ENCODE peak calls at places on chromosome 5, in seven cellular contexts. F is choroid plexus epithelial cell, G is HCT116, M is BE2C, P is tibial artery, O is brain microvascular endothelial cell, D is left ventricle myocardium inferior. Y is an unnamed sample.

GRCh38 chr5:142597546-142598337 is 88.1 kb downstream of the FGF1 start:
- DNase-seq in F (peak), D (no peak), G (peak), P (no peak), M (peak), O (peak), Y (peak)

GRCh38 chr5:180238631-180239030 is 29.6 kb upstream of the RASGEF1C start:
- DNase-seq in P (no peak), F (no peak), O (no peak), G (no peak), M (no peak), D (no peak), Y (no peak)

GRCh38 chr5:157624144-157624543 is 28.1 kb downstream of the SOX30 start:
- DNase-seq in M (no peak), O (no peak), F (no peak), G (no peak), P (no peak), D (no peak), Y (no peak)

GRCh38 chr5:125337222-125337768 is 590.9 kb upstream of the ZNF608 start:
- DNase-seq in O (no peak), D (no peak), M (no peak), P (no peak), F (no peak), G (no peak), Y (no peak)

GRCh38 chr5:38479315-38479904 is 77.0 kb downstream of the LIFR start:
- DNase-seq in F (no peak), M (no peak), P (no peak), O (no peak), G (no peak), D (no peak), Y (no peak)

GRCh38 chr5:109102291-109102690 is 307.5 kb downstream of the PJA2 start:
- DNase-seq in O (no peak), F (no peak), D (no peak), P (no peak), M (no peak), G (no peak), Y (peak)

GRCh38 chr5:72815580-72816296 is 723 bp upstream of the TNPO1 start:
- DNase-seq in F (no peak), O (no peak), G (no peak), P (no peak), D (no peak), M (no peak), Y (no peak)

GRCh38 chr5:133362438-133362837 is 249.9 kb downstream of the FSTL4 start:
- DNase-seq in M (no peak), G (no peak), P (no peak), F (no peak), O (no peak), D (no peak), Y (no peak)

GRCh38 chr5:16519435-16519834 is 53.8 kb upstream of the ZNF622 start:
- DNase-seq in F (no peak), D (no peak), P (no peak), O (no peak), G (no peak), M (no peak), Y (no peak)

GRCh38 chr5:173917788-173918786 is 29.9 kb downstream of the CPEB4 start:
- DNase-seq in G (peak), D (no peak), P (peak), M (peak), F (peak), O (peak), Y (peak)

GRCh38 chr5:93583525-93583798 is 440 bp downstream of the NR2F1 start:
- DNase-seq in O (no peak), M (no peak), F (peak), P (no peak), G (no peak), D (no peak), Y (no peak)

GRCh38 chr5:171969288-171969880 is 37.1 kb downstream of the FBXW11 start:
- DNase-seq in M (no peak), P (no peak), G (no peak), D (no peak), F (no peak), O (no peak), Y (peak)

GRCh38 chr5:41870621-41871048 is 410 bp upstream of the OXCT1 start:
- DNase-seq in O (no peak), P (no peak), M (no peak), F (no peak), D (no peak), G (no peak), Y (no peak)

GRCh38 chr5:86671536-86671935 is 53.8 kb downstream of the COX7C start:
- DNase-seq in D (no peak), P (no peak), O (no peak), M (no peak), F (no peak), G (no peak), Y (no peak)

GRCh38 chr5:81856948-81857928 is 106.3 kb upstream of the SSBP2 start:
- DNase-seq in F (peak), P (peak), M (peak), G (no peak), D (peak), O (no peak), Y (no peak)

GRCh38 chr5:155343468-155343867 is 329.9 kb downstream of the KIF4B start:
- DNase-seq in P (no peak), O (no peak), G (no peak), M (no peak), F (no peak), D (no peak), Y (no peak)

GRCh38 chr5:6755519-6755918 is 42.3 kb downstream of the TENT4A start:
- DNase-seq in F (no peak), O (no peak), P (no peak), M (no peak), D (no peak), G (no peak), Y (no peak)

GRCh38 chr5:35338169-35338476 is 107.8 kb upstream of the PRLR start:
- DNase-seq in G (no peak), M (no peak), F (no peak), D (no peak), O (no peak), P (no peak), Y (no peak)

GRCh38 chr5:79236364-79236969 is 536 bp downstream of the JMY start:
- DNase-seq in P (no peak), M (peak), D (peak), O (no peak), G (no peak), F (peak), Y (peak)

GRCh38 chr5:61277190-61277589 is 54.9 kb upstream of the ZSWIM6 start:
- DNase-seq in F (peak), D (no peak), M (no peak), P (no peak), G (no peak), O (peak), Y (peak)

GRCh38 chr5:66959668-66960067 is 236.9 kb downstream of the CD180 start:
- DNase-seq in D (no peak), F (peak), O (peak), M (no peak), G (no peak), P (no peak), Y (peak)

GRCh38 chr5:134647750-134648424 is 698 bp upstream of the SEC24A start:
- DNase-seq in M (no peak), D (no peak), G (peak), O (no peak), P (no peak), F (peak), Y (peak)

GRCh38 chr5:60141119-60141518 is 247.6 kb upstream of the PDE4D start:
- DNase-seq in F (no peak), G (no peak), O (no peak), D (no peak), P (no peak), M (no peak), Y (no peak)

GRCh38 chr5:119453045-119453383 is 717 bp downstream of the HSD17B4 start:
- DNase-seq in O (peak), G (no peak), M (no peak), F (peak), P (peak), D (no peak), Y (peak)

GRCh38 chr5:57891443-57891842 is 408.8 kb upstream of the ACTBL2 start:
- DNase-seq in O (no peak), D (no peak), M (no peak), G (no peak), F (no peak), P (no peak), Y (no peak)

GRCh38 chr5:135750506-135750905 is 84.0 kb upstream of the SLC25A48 start:
- DNase-seq in F (no peak), O (no peak), P (no peak), D (no peak), G (no peak), M (no peak), Y (no peak)

GRCh38 chr5:178221857-178222256 is 10.7 kb downstream of the PHYKPL start:
- DNase-seq in M (no peak), O (no peak), D (peak), F (no peak), P (no peak), G (no peak), Y (no peak)

GRCh38 chr5:82058710-82059109 is 86.9 kb downstream of the ATG10 start:
- DNase-seq in M (no peak), P (no peak), D (no peak), G (no peak), F (peak), O (peak), Y (peak)

GRCh38 chr5:139758510-139759036 is 37.0 kb upstream of the PSD2 start:
- DNase-seq in O (no peak), D (no peak), M (no peak), G (no peak), F (no peak), P (no peak), Y (no peak)

GRCh38 chr5:168647083-168647482 is 67.9 kb upstream of the PANK3 start:
- DNase-seq in M (no peak), D (no peak), F (peak), P (no peak), O (no peak), G (no peak), Y (peak)

GRCh38 chr5:171906171-171906570 is 100.3 kb downstream of the FBXW11 start:
- DNase-seq in F (no peak), P (no peak), D (no peak), O (no peak), G (no peak), M (no peak), Y (no peak)

GRCh38 chr5:167573274-167574127 is 717.9 kb upstream of the WWC1 start:
- DNase-seq in G (no peak), M (no peak), D (no peak), O (peak), P (no peak), F (peak), Y (peak)

GRCh38 chr5:172902497-172903472 is 56.4 kb upstream of the RPL26L1 start:
- DNase-seq in D (peak), F (peak), M (peak), G (peak), O (peak), P (peak), Y (peak)

GRCh38 chr5:21817668-21818419 is 1035.3 kb downstream of the CDH12 start:
- DNase-seq in O (no peak), G (no peak), F (peak), M (no peak), D (no peak), P (no peak), Y (no peak)

GRCh38 chr5:1805326-1805725 is 4.1 kb downstream of the NDUFS6 start:
- DNase-seq in O (no peak), P (peak), F (no peak), M (no peak), D (no peak), G (no peak), Y (no peak)

GRCh38 chr5:56281489-56282163 is 48.5 kb upstream of the ANKRD55 start:
- DNase-seq in M (no peak), G (no peak), D (no peak), O (no peak), P (no peak), F (no peak), Y (no peak)

GRCh38 chr5:4627887-4628286 is 512.2 kb upstream of the ADAMTS16 start:
- DNase-seq in P (no peak), F (no peak), O (no peak), G (no peak), D (no peak), M (no peak), Y (no peak)

GRCh38 chr5:4630031-4630430 is 510.1 kb upstream of the ADAMTS16 start:
- DNase-seq in O (no peak), M (no peak), D (no peak), G (no peak), P (no peak), F (no peak), Y (no peak)

GRCh38 chr5:4625206-4625896 is 514.8 kb upstream of the ADAMTS16 start:
- DNase-seq in D (no peak), G (no peak), P (no peak), O (no peak), F (no peak), M (no peak), Y (no peak)

DNA sequence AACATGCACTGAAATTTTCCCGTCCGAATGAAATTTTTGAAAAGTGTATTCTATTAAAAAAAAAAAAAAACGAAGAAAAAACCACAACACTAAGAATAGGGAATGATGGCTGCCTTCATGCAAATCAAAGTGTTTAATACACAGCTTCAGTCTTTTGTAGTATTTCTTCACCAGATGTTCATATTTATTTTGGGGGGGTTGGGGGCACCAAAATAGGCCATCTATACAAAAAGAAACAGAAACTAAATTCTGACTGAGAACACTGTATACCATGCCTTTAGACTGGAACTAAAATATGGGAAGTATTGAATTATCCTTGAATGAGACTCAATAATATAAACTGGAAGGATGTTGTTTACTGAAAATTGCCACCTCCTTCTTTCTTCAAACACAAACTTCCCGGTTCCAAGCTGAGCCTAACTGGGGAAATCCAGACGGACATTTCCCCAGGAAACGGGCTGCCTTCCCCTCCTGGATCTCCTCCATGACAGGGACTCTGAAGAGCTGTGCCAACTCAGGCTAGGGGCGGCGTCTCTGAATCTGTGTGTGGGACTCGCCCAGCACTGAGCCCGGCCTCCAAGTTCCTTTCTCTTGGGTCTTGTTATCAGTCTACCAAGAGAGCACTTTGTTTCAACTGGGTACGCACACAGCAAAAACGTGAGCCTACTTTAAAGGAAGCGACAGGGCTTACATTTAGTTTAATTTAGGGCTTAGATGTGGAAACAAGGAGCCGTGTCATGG is 511.3 kb upstream of the ADAMTS16 start:
- DNase-seq in F (no peak), G (no peak), O (no peak), P (no peak), M (no peak), D (no peak), Y (no peak)
- H3K4me3 ChIP-seq in F (no peak), G (no peak), O (no peak), P (no peak), M (no peak), D (no peak), Y (no peak)

GRCh38 chr5:176812269-176813259 is 2.2 kb downstream of the UNC5A start:
- DNase-seq in G (no peak), P (no peak), M (peak), F (peak), D (no peak), O (peak), Y (no peak)
- TF ChIP-seq CTCF in G (no peak), P (no peak), M (peak), F (peak), D (peak), O (peak), Y (peak)

GRCh38 chr5:150489358-150490295 is 18.3 kb upstream of the NDST1 start:
- DNase-seq in M (no peak), F (peak), O (peak), G (no peak), P (no peak), D (no peak), Y (peak)
- H3K4me3 ChIP-seq in M (no peak), F (no peak), O (no peak), G (no peak), P (no peak), D (peak), Y (peak)

DNA sequence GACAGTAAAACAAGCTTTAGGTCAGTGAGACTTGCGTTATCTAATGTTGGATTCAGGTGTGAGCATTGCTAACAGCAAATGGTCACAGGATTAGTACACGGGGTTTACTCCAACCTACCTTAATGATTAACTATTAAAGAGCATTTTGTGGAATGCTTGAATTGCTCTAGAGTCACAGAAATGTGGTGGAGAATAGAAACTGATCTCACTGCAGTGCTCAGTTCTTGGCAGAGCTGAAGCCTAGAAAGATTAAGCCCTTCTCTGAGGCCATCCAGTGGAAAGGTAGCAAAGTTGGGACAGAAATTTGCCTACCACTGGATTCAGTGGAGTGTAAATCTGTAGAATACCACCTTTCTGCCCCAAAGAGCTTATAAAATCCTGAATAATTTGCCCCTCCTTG is 60.9 kb downstream of the ICE1 start:
- DNase-seq in M (no peak), F (no peak), D (no peak), G (no peak), O (no peak), P (no peak), Y (no peak)
- TF ChIP-seq CTCF in M (no peak), F (no peak), D (no peak), G (no peak), O (no peak), P (no peak), Y (no peak)

Y was measured in AG10803.